ENCODE peak calls at places on chromosome 10, in nine cellular contexts. W is gastrocnemius medialis; K is esophagus muscularis mucosa; H is AG04450; C is coronary artery; G is bronchial epithelial cell; F is naive thymus-derived CD4-positive, alpha-beta T cell; S is heart right ventricle; N is lower lobe of right lung. U is an unnamed sample.

GRCh38 chr10:87761892-87762291 is 56.1 kb downstream of the ATAD1 start:
- DNase-seq in C (no peak), W (no peak), S (no peak), F (peak), N (no peak), H (no peak), K (no peak), G (peak), U (peak)

GRCh38 chr10:93548376-93549071 is 17.9 kb upstream of the FFAR4 start:
- DNase-seq in S (no peak), F (no peak), W (no peak), N (no peak), G (peak), K (no peak), C (no peak), H (no peak), U (no peak)

GRCh38 chr10:31698169-31698890 is 230.3 kb downstream of the ARHGAP12 start:
- DNase-seq in G (peak), W (peak), F (no peak), H (peak), C (no peak), S (no peak), K (peak), N (no peak), U (peak)

GRCh38 chr10:133278577-133279265 is 2.1 kb upstream of the ADAM8 start:
- DNase-seq in N (peak), F (peak), S (no peak), K (no peak), H (no peak), W (no peak), G (peak), C (no peak), U (peak)

GRCh38 chr10:47316131-47316530 is 6.1 kb upstream of the GDF2 start:
- DNase-seq in N (no peak), G (no peak), F (no peak), W (no peak), H (no peak), K (no peak), S (no peak), C (no peak), U (no peak)

GRCh38 chr10:47449979-47450378 is 33.9 kb downstream of the ANXA8 start:
- DNase-seq in F (no peak), N (peak), H (no peak), C (no peak), K (peak), G (no peak), W (no peak), S (no peak), U (no peak)

GRCh38 chr10:109679478-109679877 is 243.8 kb downstream of the XPNPEP1 start:
- DNase-seq in N (no peak), H (no peak), F (no peak), K (no peak), G (no peak), C (no peak), S (no peak), W (no peak), U (no peak)

GRCh38 chr10:29926649-29927048 is 132.7 kb downstream of the JCAD start:
- DNase-seq in G (peak), F (no peak), H (peak), C (no peak), W (no peak), S (no peak), K (no peak), N (no peak), U (peak)

GRCh38 chr10:48639646-48640045 is 34.8 kb upstream of the ARHGAP22 start:
- DNase-seq in N (no peak), H (no peak), K (no peak), G (peak), S (no peak), F (no peak), C (no peak), W (no peak), U (peak)

GRCh38 chr10:130412317-130412716 is 276.1 kb downstream of the GLRX3 start:
- DNase-seq in G (no peak), S (no peak), W (no peak), N (no peak), H (no peak), F (no peak), C (peak), K (no peak), U (no peak)

GRCh38 chr10:132942101-132942739 is at the start of gene CFAP46:
- DNase-seq in G (no peak), S (peak), C (no peak), W (no peak), N (no peak), H (no peak), F (no peak), K (no peak), U (peak)

GRCh38 chr10:29728541-29729049 is 93.8 kb upstream of the SVIL start:
- DNase-seq in F (no peak), N (no peak), H (no peak), G (no peak), C (no peak), W (no peak), S (no peak), K (peak), U (no peak)

GRCh38 chr10:46998595-46998994 is 87.4 kb downstream of the PTPN20 start:
- DNase-seq in N (no peak), S (no peak), F (no peak), G (no peak), H (no peak), W (no peak), C (no peak), K (no peak), U (no peak)

GRCh38 chr10:127492607-127493250 is 56.4 kb upstream of the NPS start:
- DNase-seq in N (no peak), H (no peak), K (no peak), C (no peak), G (no peak), S (no peak), W (no peak), F (no peak), U (no peak)

GRCh38 chr10:129417164-129417563 is 49.9 kb upstream of the MGMT start:
- DNase-seq in N (no peak), F (no peak), S (no peak), H (peak), G (no peak), W (no peak), C (no peak), K (no peak), U (peak)

GRCh38 chr10:74176380-74177139 is 25.5 kb downstream of the ADK start:
- DNase-seq in C (peak), W (peak), N (peak), G (peak), F (peak), K (peak), H (peak), S (peak), U (peak)

GRCh38 chr10:26274391-26274790 is 57.8 kb downstream of the GAD2 start:
- DNase-seq in H (no peak), C (no peak), F (no peak), W (no peak), N (no peak), K (no peak), S (no peak), G (no peak), U (no peak)

GRCh38 chr10:103746598-103746997 is 108.8 kb downstream of the SH3PXD2A start:
- DNase-seq in S (no peak), N (no peak), C (no peak), W (no peak), H (no peak), G (no peak), F (no peak), K (no peak), U (no peak)

GRCh38 chr10:58438340-58438739 is 53.1 kb downstream of the TFAM start:
- DNase-seq in G (peak), H (no peak), W (no peak), S (no peak), F (no peak), N (no peak), K (no peak), C (no peak), U (peak)

GRCh38 chr10:87054373-87055295 is 34.5 kb downstream of the FAM25A start:
- DNase-seq in K (peak), F (no peak), H (peak), S (no peak), C (no peak), N (no peak), W (no peak), G (peak), U (peak)

GRCh38 chr10:89556590-89556989 is 21.2 kb upstream of the SLC16A12 start:
- DNase-seq in N (no peak), K (no peak), C (no peak), F (no peak), G (no peak), S (no peak), H (no peak), W (no peak), U (peak)

GRCh38 chr10:100784126-100784525 is 38.7 kb downstream of the PAX2 start:
- DNase-seq in F (no peak), G (no peak), N (no peak), S (no peak), W (no peak), C (no peak), H (no peak), K (no peak), U (no peak)

GRCh38 chr10:102676916-102677315 is 32.6 kb downstream of the TRIM8 start:
- DNase-seq in H (no peak), N (no peak), K (no peak), S (no peak), W (no peak), G (no peak), C (no peak), F (no peak), U (no peak)

GRCh38 chr10:96288151-96288621 is 16.0 kb upstream of the DNTT start:
- DNase-seq in K (no peak), N (no peak), H (no peak), G (no peak), S (no peak), F (no peak), W (no peak), C (no peak), U (no peak)

GRCh38 chr10:5583525-5584175 is 58.9 kb downstream of the CALML3 start:
- DNase-seq in S (peak), W (no peak), G (peak), C (no peak), N (peak), K (no peak), F (no peak), H (no peak), U (no peak)

GRCh38 chr10:121440461-121440860 is 157.8 kb downstream of the FGFR2 start:
- DNase-seq in G (no peak), F (no peak), N (no peak), H (no peak), W (no peak), C (no peak), S (no peak), K (no peak), U (no peak)

GRCh38 chr10:127236266-127236665 is 39.9 kb upstream of the INSYN2A start:
- DNase-seq in G (no peak), F (no peak), W (no peak), K (no peak), H (no peak), C (no peak), N (no peak), S (no peak), U (no peak)

GRCh38 chr10:35470535-35470934 is 134.2 kb downstream of the CCNY start:
- DNase-seq in C (no peak), F (no peak), N (no peak), H (no peak), W (no peak), S (peak), G (no peak), K (no peak), U (no peak)

GRCh38 chr10:21399392-21400015 is 126.0 kb downstream of the SKIDA1 start:
- DNase-seq in K (no peak), W (no peak), N (no peak), H (peak), F (no peak), C (no peak), S (no peak), G (peak), U (peak)

GRCh38 chr10:44807451-44807850 is 103.7 kb upstream of the TMEM72 start:
- DNase-seq in S (no peak), H (no peak), W (no peak), K (no peak), G (no peak), F (no peak), N (no peak), C (no peak), U (peak)

GRCh38 chr10:131311661-131312260 is at the start of gene TCERG1L:
- DNase-seq in F (peak), G (no peak), W (no peak), K (no peak), N (peak), H (no peak), S (no peak), C (no peak), U (no peak)

GRCh38 chr10:132722391-132722790 is 63.6 kb downstream of the NKX6-2 start:
- DNase-seq in C (no peak), S (no peak), K (no peak), G (no peak), N (no peak), W (no peak), F (no peak), H (no peak), U (no peak)

GRCh38 chr10:10519674-10520073 is 498.0 kb upstream of the CELF2 start:
- DNase-seq in C (no peak), S (no peak), N (no peak), F (no peak), K (peak), G (no peak), W (no peak), H (no peak), U (no peak)

GRCh38 chr10:131947631-131948347 is 33.9 kb downstream of the BNIP3 start:
- DNase-seq in F (no peak), N (no peak), K (no peak), H (peak), C (no peak), S (no peak), G (peak), W (no peak), U (peak)

GRCh38 chr10:93452143-93452542 is 30.0 kb downstream of the MYOF start:
- DNase-seq in C (no peak), S (no peak), F (no peak), N (no peak), W (no peak), G (no peak), K (no peak), H (no peak), U (no peak)

GRCh38 chr10:7471720-7472367 is 61.0 kb upstream of the SFMBT2 start:
- DNase-seq in N (no peak), G (no peak), F (no peak), C (no peak), W (no peak), K (no peak), H (no peak), S (no peak), U (no peak)

GRCh38 chr10:21527634-21528451 is 2.4 kb upstream of the SKIDA1 start:
- DNase-seq in W (no peak), C (no peak), N (no peak), K (no peak), H (no peak), G (peak), S (no peak), F (no peak), U (peak)

GRCh38 chr10:68007356-68007755 is 67.7 kb downstream of the HERC4 start:
- DNase-seq in C (no peak), S (no peak), H (no peak), F (no peak), G (peak), K (no peak), W (no peak), N (no peak), U (peak)

DNA sequence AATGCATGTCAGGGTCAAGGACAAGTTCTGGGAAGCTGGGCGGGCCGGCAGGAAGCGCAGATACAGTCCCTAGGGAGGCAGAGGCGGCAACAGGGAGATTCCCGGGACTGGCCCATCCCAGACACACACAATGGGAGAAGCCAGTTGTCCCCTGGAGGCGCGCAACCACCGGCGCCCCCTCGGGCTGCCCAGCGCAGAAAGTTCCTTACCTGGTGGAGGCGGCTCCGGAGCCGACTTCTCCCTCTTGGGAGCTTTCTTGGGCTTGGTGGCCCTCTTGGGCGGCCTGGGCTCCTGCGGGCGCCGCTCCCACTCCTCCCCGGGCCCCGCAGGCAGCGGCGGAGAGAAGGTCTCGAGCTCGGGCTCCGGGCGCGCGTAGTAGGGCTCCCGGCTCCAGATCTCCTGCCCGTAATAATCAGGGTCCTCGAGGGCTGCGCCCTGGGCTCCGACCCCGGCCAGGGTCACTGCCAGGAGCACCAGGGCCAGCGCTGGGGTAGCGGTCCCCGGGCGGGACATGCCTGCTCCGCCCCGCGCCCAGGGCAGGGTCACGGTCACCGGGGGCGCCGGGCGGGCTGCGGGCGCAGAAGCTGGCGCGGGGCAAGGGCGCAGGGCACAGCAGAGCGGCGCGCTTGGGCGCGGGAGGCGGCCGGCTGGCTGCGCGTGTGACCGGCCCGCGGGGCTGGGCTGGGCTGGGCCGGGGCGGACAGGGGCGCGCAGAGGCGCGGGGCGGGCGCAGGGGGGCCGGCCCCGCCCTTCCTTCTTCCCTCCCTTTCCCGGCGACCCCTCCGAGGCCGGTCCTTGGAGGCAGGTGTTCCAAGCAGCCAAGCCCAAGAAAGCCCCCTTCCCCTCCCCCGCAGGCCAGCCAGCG is at the start of gene CPXM2:
- DNase-seq in N (no peak), H (no peak), C (peak), F (no peak), K (no peak), G (no peak), W (no peak), S (peak), U (no peak)
- H3K4me3 ChIP-seq in N (peak), H (no peak), C (peak), F (no peak), K (peak), G (no peak), W (peak), S (peak), U (no peak)

GRCh38 chr10:14723052-14723689 is 51.5 kb downstream of the FAM107B start:
- DNase-seq in H (no peak), K (no peak), S (no peak), C (no peak), W (no peak), F (peak), N (no peak), G (no peak), U (no peak)
- H3K4me3 ChIP-seq in H (no peak), K (no peak), S (no peak), C (no peak), W (no peak), F (peak), N (no peak), G (no peak), U (no peak)

GRCh38 chr10:24938076-24938475 is 14.3 kb downstream of the PRTFDC1 start:
- DNase-seq in N (no peak), G (no peak), F (no peak), C (no peak), S (no peak), K (peak), W (no peak), H (no peak), U (peak)

GRCh38 chr10:24930427-24930826 is 22.0 kb downstream of the PRTFDC1 start:
- DNase-seq in S (no peak), W (no peak), H (no peak), G (no peak), N (no peak), F (no peak), K (no peak), C (no peak), U (peak)

GRCh38 chr10:24938525-24938924 is 13.9 kb downstream of the PRTFDC1 start:
- DNase-seq in G (no peak), C (no peak), N (no peak), S (no peak), W (no peak), K (peak), H (no peak), F (no peak), U (no peak)

GRCh38 chr10:24931236-24931635 is 21.2 kb downstream of the PRTFDC1 start:
- DNase-seq in G (no peak), N (no peak), S (no peak), H (no peak), W (no peak), K (no peak), F (no peak), C (no peak), U (no peak)

DNA sequence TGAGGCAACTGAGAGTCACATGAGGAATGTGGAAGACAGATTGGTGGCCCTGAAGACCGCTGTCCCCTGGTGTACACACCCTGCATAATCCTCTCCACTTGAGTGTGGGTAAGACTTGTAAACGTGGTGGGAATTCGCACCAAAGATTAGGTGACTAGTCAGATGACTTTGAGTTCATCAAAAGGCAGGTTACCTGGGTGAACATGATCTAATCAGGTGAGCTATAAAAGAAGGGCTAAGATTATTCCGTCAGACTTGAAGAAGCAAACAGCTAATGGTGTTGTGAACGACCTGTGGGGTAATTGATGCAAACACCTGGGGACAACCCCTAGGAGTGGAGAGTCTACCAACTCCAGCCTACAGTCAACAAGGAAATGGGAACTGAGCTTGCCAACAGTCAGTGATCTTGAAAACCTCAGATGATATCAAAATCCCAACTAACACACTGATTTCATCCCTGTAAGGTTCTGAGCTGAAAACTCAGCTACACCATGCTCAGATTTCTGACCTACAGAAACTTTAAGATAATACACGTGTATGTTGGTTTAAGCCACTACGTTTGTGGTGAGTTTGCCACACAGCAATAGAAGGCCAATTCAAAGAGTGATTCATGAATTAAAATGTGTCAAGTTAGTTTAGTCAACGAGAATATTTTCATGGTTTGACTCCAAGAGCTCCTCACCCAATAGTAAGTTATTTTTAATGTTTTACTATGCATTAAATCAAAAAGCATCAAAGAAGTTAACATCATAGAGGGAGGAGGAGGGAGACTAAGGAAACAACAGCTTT is 16.7 kb downstream of the PRTFDC1 start:
- DNase-seq in W (no peak), S (no peak), G (peak), C (no peak), N (no peak), H (no peak), K (peak), F (no peak), U (no peak)
- H3K4me3 ChIP-seq in W (no peak), S (no peak), G (no peak), C (no peak), N (no peak), H (no peak), K (no peak), F (no peak), U (no peak)

GRCh38 chr10:70982443-70982842 is 94.1 kb upstream of the PCBD1 start:
- DNase-seq in W (no peak), S (no peak), H (no peak), N (no peak), K (no peak), C (no peak), G (no peak), F (no peak), U (no peak)
- H3K4me3 ChIP-seq in W (no peak), S (no peak), H (no peak), N (no peak), K (no peak), C (no peak), G (no peak), F (no peak), U (no peak)

GRCh38 chr10:43595739-43596298 is 10.4 kb upstream of the ZNF485 start:
- DNase-seq in H (no peak), N (no peak), C (no peak), F (peak), G (no peak), W (no peak), K (peak), S (no peak), U (no peak)
- H3K4me3 ChIP-seq in H (no peak), N (peak), C (peak), F (peak), G (no peak), W (peak), K (no peak), S (no peak), U (no peak)

U was measured in fibroblast of mammary gland.